ENCODE peak calls at places on chromosomes 5 and 9, in eight cellular contexts. One of them, this sample, is unnamed.

GRCh38 chr5:139134906-139135305 is 63.3 kb downstream of the SIL1 start:
- DNase-seq in nephron progenitor cell: no peak
- DNase-seq in HEK293T: no peak
- DNase-seq in activated gamma-delta T cell treated with Interleukin-2 at 50 U/mL for 16 hours: no peak
- DNase-seq in pons: no peak
- DNase-seq in HFFc6: no peak
- DNase-seq in NCI-H2107: no peak
- DNase-seq in BE2C: no peak
- DNase-seq in this sample: no peak

GRCh38 chr5:52580921-52581320 is 206.8 kb upstream of the ITGA1 start:
- DNase-seq in nephron progenitor cell: no peak
- DNase-seq in activated gamma-delta T cell treated with Interleukin-2 at 50 U/mL for 16 hours: no peak
- DNase-seq in BE2C: peak
- DNase-seq in HEK293T: no peak
- DNase-seq in pons: no peak
- DNase-seq in HFFc6: peak
- DNase-seq in NCI-H2107: no peak
- DNase-seq in this sample: no peak

GRCh38 chr5:129063483-129064136 is 30.9 kb upstream of the ISOC1 start:
- DNase-seq in nephron progenitor cell: no peak
- DNase-seq in BE2C: peak
- DNase-seq in activated gamma-delta T cell treated with Interleukin-2 at 50 U/mL for 16 hours: no peak
- DNase-seq in pons: peak
- DNase-seq in NCI-H2107: no peak
- DNase-seq in HFFc6: no peak
- DNase-seq in HEK293T: no peak
- DNase-seq in this sample: no peak

GRCh38 chr9:82682431-82682830 is 380.5 kb downstream of the RASEF start:
- DNase-seq in BE2C: no peak
- DNase-seq in nephron progenitor cell: no peak
- DNase-seq in HEK293T: no peak
- DNase-seq in HFFc6: no peak
- DNase-seq in NCI-H2107: no peak
- DNase-seq in pons: peak
- DNase-seq in activated gamma-delta T cell treated with Interleukin-2 at 50 U/mL for 16 hours: no peak
- DNase-seq in this sample: no peak

GRCh38 chr9:137813167-137813566 is 64.4 kb upstream of the CACNA1B start:
- DNase-seq in nephron progenitor cell: no peak
- DNase-seq in HFFc6: no peak
- DNase-seq in pons: no peak
- DNase-seq in activated gamma-delta T cell treated with Interleukin-2 at 50 U/mL for 16 hours: no peak
- DNase-seq in BE2C: no peak
- DNase-seq in HEK293T: no peak
- DNase-seq in NCI-H2107: peak
- DNase-seq in this sample: no peak

GRCh38 chr9:21964925-21965385 is 29.2 kb downstream of the CDKN2A start:
- DNase-seq in activated gamma-delta T cell treated with Interleukin-2 at 50 U/mL for 16 hours: no peak
- DNase-seq in NCI-H2107: no peak
- DNase-seq in HEK293T: no peak
- DNase-seq in pons: no peak
- DNase-seq in HFFc6: no peak
- DNase-seq in BE2C: no peak
- DNase-seq in nephron progenitor cell: peak
- DNase-seq in this sample: no peak

GRCh38 chr5:147403659-147404640 is 105.9 kb downstream of the DPYSL3 start:
- DNase-seq in HFFc6: peak
- DNase-seq in pons: peak
- DNase-seq in HEK293T: no peak
- DNase-seq in activated gamma-delta T cell treated with Interleukin-2 at 50 U/mL for 16 hours: no peak
- DNase-seq in nephron progenitor cell: no peak
- DNase-seq in NCI-H2107: no peak
- DNase-seq in BE2C: no peak
- DNase-seq in this sample: no peak

GRCh38 chr9:98807070-98807810 is at the start of gene GALNT12:
- DNase-seq in activated gamma-delta T cell treated with Interleukin-2 at 50 U/mL for 16 hours: peak
- DNase-seq in HFFc6: no peak
- DNase-seq in BE2C: no peak
- DNase-seq in NCI-H2107: no peak
- DNase-seq in nephron progenitor cell: peak
- DNase-seq in pons: no peak
- DNase-seq in HEK293T: peak
- DNase-seq in this sample: peak

GRCh38 chr9:112299514-112299913 is 33.9 kb downstream of the PTBP3 start:
- DNase-seq in activated gamma-delta T cell treated with Interleukin-2 at 50 U/mL for 16 hours: no peak
- DNase-seq in HFFc6: no peak
- DNase-seq in BE2C: no peak
- DNase-seq in HEK293T: no peak
- DNase-seq in NCI-H2107: no peak
- DNase-seq in nephron progenitor cell: no peak
- DNase-seq in pons: no peak
- DNase-seq in this sample: no peak

GRCh38 chr9:7284517-7284916 is 515.1 kb downstream of the DMAC1 start:
- DNase-seq in NCI-H2107: no peak
- DNase-seq in BE2C: no peak
- DNase-seq in pons: no peak
- DNase-seq in activated gamma-delta T cell treated with Interleukin-2 at 50 U/mL for 16 hours: no peak
- DNase-seq in HFFc6: no peak
- DNase-seq in HEK293T: no peak
- DNase-seq in nephron progenitor cell: no peak
- DNase-seq in this sample: no peak

GRCh38 chr9:135687216-135687615 is 12.1 kb downstream of the SOHLH1 start:
- DNase-seq in HFFc6: no peak
- DNase-seq in NCI-H2107: no peak
- DNase-seq in BE2C: no peak
- DNase-seq in pons: no peak
- DNase-seq in activated gamma-delta T cell treated with Interleukin-2 at 50 U/mL for 16 hours: no peak
- DNase-seq in HEK293T: no peak
- DNase-seq in nephron progenitor cell: no peak
- DNase-seq in this sample: no peak

This sample was measured in K562.